ENCODE peak calls at places on chromosomes 16 and 17, in ten cellular contexts. V is endothelial cell of umbilical vein, R is sigmoid colon, H is esophagus muscularis mucosa, G is stomach, W is testis, O is tibial nerve, J is transverse colon, X is ovary, K is prostate gland. S is an unnamed sample.

GRCh38 chr16:68416057-68417046 is 32.0 kb downstream of the SMPD3 start:
- DNase-seq in V (no peak), R (no peak), H (no peak), G (peak; percentile 66), W (no peak), O (no peak), J (peak; percentile 66), X (no peak), K (peak; percentile 90), S (no peak)

GRCh38 chr16:4090476-4090875 is 25.8 kb downstream of the ADCY9 start:
- DNase-seq in V (peak; percentile 25), R (no peak), H (no peak), G (no peak), W (peak; percentile 65), O (peak; percentile 30), J (peak; percentile 47), X (peak; percentile 49), K (peak; percentile 30), S (peak; percentile 40)

GRCh38 chr16:11321662-11322061 is 23.6 kb upstream of the RMI2 start:
- DNase-seq in V (no peak), R (no peak), H (no peak), G (no peak), W (no peak), O (no peak), J (no peak), X (no peak), K (no peak), S (no peak)

GRCh38 chr16:1772362-1772907 is at the start of gene EME2:
- DNase-seq in V (no peak), R (no peak), H (no peak), G (no peak), W (no peak), O (no peak), J (peak; percentile 58), X (no peak), K (no peak), S (no peak)

GRCh38 chr17:29505826-29506225 is 61.0 kb downstream of the ABHD15 start:
- DNase-seq in V (no peak), R (no peak), H (no peak), G (no peak), W (no peak), O (no peak), J (no peak), X (no peak), K (no peak), S (no peak)

GRCh38 chr17:58757162-58757613 is 1.5 kb downstream of the PPM1E start:
- DNase-seq in V (no peak), R (no peak), H (no peak), G (no peak), W (no peak), O (no peak), J (no peak), X (no peak), K (no peak), S (no peak)

GRCh38 chr17:49670641-49671040 is 7.3 kb downstream of the SPOP start:
- DNase-seq in V (no peak), R (no peak), H (no peak), G (no peak), W (no peak), O (no peak), J (no peak), X (no peak), K (no peak), S (no peak)

GRCh38 chr16:10981697-10982216 is 37.4 kb downstream of the CLEC16A start:
- DNase-seq in V (no peak), R (no peak), H (no peak), G (no peak), W (no peak), O (no peak), J (no peak), X (no peak), K (no peak), S (no peak)

GRCh38 chr16:30623558-30624283 is 13.5 kb upstream of the ZNF689 start:
- DNase-seq in V (no peak), R (no peak), H (no peak), G (no peak), W (no peak), O (no peak), J (no peak), X (no peak), K (no peak), S (no peak)

GRCh38 chr17:77436481-77436880 is 295.7 kb downstream of the SEC14L1 start:
- DNase-seq in V (no peak), R (no peak), H (no peak), G (no peak), W (no peak), O (no peak), J (no peak), X (no peak), K (no peak), S (no peak)
- H3K4me1 ChIP-seq in V (peaks cover 13% of the 10 kb centered on the region), R (peaks cover 98% of the 10 kb centered on the region), H (peaks cover 100% of the 10 kb centered on the region), G (peaks cover 87% of the 10 kb centered on the region), W (peaks cover 80% of the 10 kb centered on the region), O (peaks cover 95% of the 10 kb centered on the region), J (peaks cover 69% of the 10 kb centered on the region), X (peaks cover 51% of the 10 kb centered on the region), K (peaks cover 23% of the 10 kb centered on the region), S (peaks cover 22% of the 10 kb centered on the region)

DNA sequence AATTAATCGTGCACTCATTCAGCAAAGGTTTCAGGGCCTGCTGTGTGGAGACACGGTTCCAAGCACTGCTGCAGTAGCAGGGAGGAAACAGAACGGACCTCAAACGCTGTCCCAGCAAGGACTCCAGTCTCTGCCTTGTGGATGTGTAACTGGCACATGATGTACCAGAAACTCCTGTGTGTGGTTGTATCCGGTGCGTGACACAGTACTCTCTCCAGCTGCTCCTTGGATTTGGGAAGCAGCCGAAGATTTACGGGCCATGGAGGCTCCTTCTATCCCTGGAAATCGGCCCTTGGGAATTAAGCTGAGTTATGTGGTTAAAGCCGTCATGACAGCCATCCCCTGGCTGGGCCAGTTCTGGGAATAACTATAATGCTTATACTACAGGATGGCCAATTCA is 8.5 kb upstream of the ANKRD11 start:
- DNase-seq in V (no peak), R (peak; percentile 84), H (no peak), G (no peak), W (no peak), O (no peak), J (peak; percentile 25), X (no peak), K (no peak), S (peak; percentile 81)
- H3K27ac ChIP-seq in V (no peak overlapping the region), R (no peak overlapping the region), H (no peak overlapping the region), G (peak overlapping the region; percentile 34), W (no peak overlapping the region), O (no peak overlapping the region), J (peak overlapping the region; percentile 36), X (no peak overlapping the region), K (no peak overlapping the region), S (peak overlapping the region; percentile 72)

GRCh38 chr16:82138478-82139285 is 31.3 kb downstream of the MPHOSPH6 start:
- DNase-seq in V (no peak), R (no peak), H (no peak), G (no peak), W (no peak), O (no peak), J (no peak), X (no peak), K (no peak), S (no peak)
- TF ChIP-seq POLR2A in V (no peak), R (no peak), H (no peak), G (no peak), W (no peak), O (no peak), J (no peak), X (no peak), K (no peak), S (no peak)

DNA sequence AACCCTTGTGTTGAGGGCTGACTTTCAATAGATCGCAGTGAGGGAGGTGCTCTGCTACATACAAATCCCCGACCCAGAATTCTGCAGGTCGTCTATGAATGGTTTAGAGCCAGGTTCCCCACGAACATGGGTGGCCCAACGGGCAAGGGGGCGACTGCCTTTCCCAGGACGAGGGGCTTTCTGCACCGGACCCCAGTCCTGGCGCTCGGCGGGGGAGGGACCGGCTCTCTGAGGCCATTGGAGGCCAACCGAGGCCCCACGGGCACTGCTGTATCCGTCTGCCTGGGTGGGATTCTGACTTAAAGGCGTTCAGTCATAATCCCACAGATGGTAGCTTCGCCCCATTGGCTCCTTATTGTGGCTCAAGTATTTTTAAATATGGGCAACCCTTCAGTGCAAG is 21.2 kb downstream of the SEC14L1 start:
- DNase-seq in V (no peak), R (no peak), H (no peak), G (no peak), W (no peak), O (no peak), J (no peak), X (no peak), K (no peak), S (no peak)
- H3K4me1 ChIP-seq in V (peaks cover 76% of the 10 kb centered on the region), R (peaks cover 53% of the 10 kb centered on the region), H (peaks cover 69% of the 10 kb centered on the region), G (peaks cover 55% of the 10 kb centered on the region), W (peaks cover 72% of the 10 kb centered on the region), O (peaks cover 40% of the 10 kb centered on the region), J (peaks cover 32% of the 10 kb centered on the region), X (peaks cover 33% of the 10 kb centered on the region), K (peaks cover 3% of the 10 kb centered on the region), S (no peaks in the 10 kb centered on the region)

GRCh38 chr16:65667013-65667578 is 545.2 kb upstream of the CDH11 start:
- DNase-seq in V (no peak), R (no peak), H (no peak), G (no peak), W (peak; percentile 59), O (no peak), J (no peak), X (no peak), K (no peak), S (no peak)

GRCh38 chr16:65666132-65666869 is 544.4 kb upstream of the CDH11 start:
- DNase-seq in V (no peak), R (no peak), H (no peak), G (no peak), W (no peak), O (no peak), J (no peak), X (no peak), K (peak; percentile 10), S (no peak)

GRCh38 chr16:65662236-65662635 is 540.4 kb upstream of the CDH11 start:
- DNase-seq in V (no peak), R (no peak), H (no peak), G (no peak), W (no peak), O (no peak), J (no peak), X (no peak), K (no peak), S (no peak)

GRCh38 chr16:65661451-65661850 is 539.6 kb upstream of the CDH11 start:
- DNase-seq in V (no peak), R (no peak), H (no peak), G (no peak), W (no peak), O (no peak), J (no peak), X (no peak), K (no peak), S (no peak)

GRCh38 chr16:65663774-65664173 is 541.9 kb upstream of the CDH11 start:
- DNase-seq in V (no peak), R (no peak), H (no peak), G (no peak), W (no peak), O (no peak), J (no peak), X (no peak), K (no peak), S (no peak)
- H3K27ac ChIP-seq in V (no peak overlapping the region), R (no peak overlapping the region), H (no peak overlapping the region), G (no peak overlapping the region), W (no peak overlapping the region), O (no peak overlapping the region), J (no peak overlapping the region), X (no peak overlapping the region), K (no peak overlapping the region), S (no peak overlapping the region)

S was measured in uterus.